ENCODE peak calls at places on chromosome 12, in five cellular contexts. L, C, S, D and B are unnamed samples.

GRCh38 chr12:123532808-123533649 is 490 bp downstream of the RILPL1 start:
- DNase-seq in D (peak), L (peak), C (peak), S (peak), B (no peak)

GRCh38 chr12:95574799-95575452 is 23.6 kb upstream of the USP44 start:
- DNase-seq in L (no peak), C (no peak), D (no peak), S (no peak), B (no peak)

GRCh38 chr12:19190292-19191031 is 60.9 kb downstream of the PLEKHA5 start:
- DNase-seq in C (no peak), D (no peak), S (no peak), L (no peak), B (no peak)

GRCh38 chr12:90268574-90268973 is 559.9 kb upstream of the ATP2B1 start:
- DNase-seq in L (no peak), D (no peak), C (no peak), S (no peak), B (no peak)

GRCh38 chr12:57724003-57724935 is 14.3 kb downstream of the AGAP2 start:
- DNase-seq in S (no peak), L (no peak), D (no peak), C (no peak), B (no peak)

GRCh38 chr12:91272456-91273063 is 89.9 kb upstream of the DCN start:
- DNase-seq in C (peak), L (peak), S (no peak), D (peak), B (no peak)

GRCh38 chr12:29216797-29217583 is 67.9 kb downstream of the FAR2 start:
- DNase-seq in S (no peak), C (no peak), L (no peak), D (no peak), B (no peak)

GRCh38 chr12:121806556-121807308 is 2.9 kb downstream of the SETD1B start:
- DNase-seq in S (no peak), C (no peak), L (peak), D (no peak), B (no peak)

GRCh38 chr12:14946856-14947255 is 8.5 kb upstream of the ERP27 start:
- DNase-seq in C (no peak), S (no peak), L (no peak), D (no peak), B (no peak)

GRCh38 chr12:6957741-6958608 is 6.8 kb downstream of the PTPN6 start:
- DNase-seq in L (no peak), S (no peak), C (no peak), D (no peak), B (no peak)

GRCh38 chr12:88566430-88566829 is 13.8 kb downstream of the KITLG start:
- DNase-seq in C (no peak), S (no peak), D (peak), L (no peak), B (no peak)

GRCh38 chr12:23204933-23205778 is 580.2 kb downstream of the ETNK1 start:
- DNase-seq in C (no peak), S (peak), L (no peak), D (no peak), B (no peak)

GRCh38 chr12:47736877-47737676 is 11.8 kb upstream of the ENDOU start:
- DNase-seq in L (peak), C (peak), D (peak), S (no peak), B (no peak)
- H3K4me3 ChIP-seq in L (peak), C (no peak), D (no peak), S (no peak), B (no peak)

DNA sequence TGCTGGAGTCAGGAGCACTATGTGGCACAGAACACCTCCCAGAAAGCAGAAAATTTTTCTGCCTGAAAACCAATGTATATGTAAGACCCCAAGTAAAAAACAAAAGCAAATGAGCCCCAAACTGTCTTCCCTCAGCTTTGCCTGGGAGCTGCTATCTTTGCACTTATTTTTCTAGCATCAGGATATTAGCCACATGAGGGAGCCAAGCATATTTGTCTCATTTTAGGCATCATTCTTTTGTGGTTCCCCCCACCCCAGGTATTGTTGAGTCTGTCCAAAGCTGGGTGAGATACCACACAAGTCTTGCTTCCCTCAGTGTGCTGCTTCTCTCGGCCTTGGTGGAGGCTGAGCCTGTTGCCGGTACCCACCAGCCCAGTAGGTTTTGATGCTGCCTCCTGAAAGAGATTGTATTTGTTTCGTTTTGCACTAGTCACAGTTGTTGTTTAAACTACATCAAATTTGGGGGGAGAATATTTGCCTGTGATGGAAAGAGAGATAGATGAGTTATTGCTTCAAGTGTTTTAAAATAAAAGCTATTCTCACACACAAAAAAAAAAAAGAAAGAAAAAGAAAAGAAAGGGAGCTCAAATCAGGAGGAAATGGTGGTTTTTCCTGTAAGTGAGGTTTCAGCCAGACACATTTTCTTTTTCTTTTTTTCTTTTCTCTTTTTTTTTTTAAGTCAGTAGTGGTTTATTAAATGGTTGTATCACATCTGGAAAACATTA is 58.3 kb downstream of the SLC4A8 start:
- DNase-seq in L (no peak), S (no peak), C (no peak), D (no peak), B (no peak)
- TF ChIP-seq CTCF in L (no peak), S (no peak), C (no peak), D (no peak), B (no peak)

DNA sequence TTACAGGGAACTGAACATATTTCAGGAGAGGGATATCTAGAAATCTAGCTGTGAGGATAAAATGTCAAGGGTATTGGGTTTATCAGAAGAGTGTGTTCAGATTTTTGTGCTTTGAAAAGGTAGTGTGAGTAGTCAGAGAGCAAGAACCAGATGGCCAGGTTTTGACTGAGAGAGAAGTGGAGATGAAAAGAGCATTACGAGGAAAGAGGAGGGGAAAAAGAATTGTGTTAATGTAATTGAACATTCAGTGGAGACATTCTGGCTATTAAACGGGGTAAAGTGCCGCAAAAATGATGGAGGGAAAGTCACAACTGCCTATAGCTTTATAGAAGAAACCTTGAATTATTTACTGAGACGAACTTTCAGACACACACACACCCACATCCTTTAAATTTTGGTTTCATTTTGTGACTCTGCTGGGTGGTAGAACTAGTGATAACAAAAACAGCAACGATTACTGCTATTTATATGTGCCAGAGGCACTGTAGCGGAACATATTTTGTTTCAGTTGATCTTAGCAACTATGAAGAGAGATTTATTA is 213.6 kb downstream of the ERC1 start:
- DNase-seq in S (peak), L (no peak), C (no peak), D (no peak), B (no peak)
- H3K4me3 ChIP-seq in S (peak), L (peak), C (no peak), D (no peak), B (no peak)

GRCh38 chr12:101783838-101784237 is 44.6 kb upstream of the SYCP3 start:
- DNase-seq in D (no peak), S (no peak), L (no peak), C (no peak), B (no peak)
- TF ChIP-seq CTCF in D (no peak), S (no peak), L (no peak), C (no peak), B (no peak)

DNA sequence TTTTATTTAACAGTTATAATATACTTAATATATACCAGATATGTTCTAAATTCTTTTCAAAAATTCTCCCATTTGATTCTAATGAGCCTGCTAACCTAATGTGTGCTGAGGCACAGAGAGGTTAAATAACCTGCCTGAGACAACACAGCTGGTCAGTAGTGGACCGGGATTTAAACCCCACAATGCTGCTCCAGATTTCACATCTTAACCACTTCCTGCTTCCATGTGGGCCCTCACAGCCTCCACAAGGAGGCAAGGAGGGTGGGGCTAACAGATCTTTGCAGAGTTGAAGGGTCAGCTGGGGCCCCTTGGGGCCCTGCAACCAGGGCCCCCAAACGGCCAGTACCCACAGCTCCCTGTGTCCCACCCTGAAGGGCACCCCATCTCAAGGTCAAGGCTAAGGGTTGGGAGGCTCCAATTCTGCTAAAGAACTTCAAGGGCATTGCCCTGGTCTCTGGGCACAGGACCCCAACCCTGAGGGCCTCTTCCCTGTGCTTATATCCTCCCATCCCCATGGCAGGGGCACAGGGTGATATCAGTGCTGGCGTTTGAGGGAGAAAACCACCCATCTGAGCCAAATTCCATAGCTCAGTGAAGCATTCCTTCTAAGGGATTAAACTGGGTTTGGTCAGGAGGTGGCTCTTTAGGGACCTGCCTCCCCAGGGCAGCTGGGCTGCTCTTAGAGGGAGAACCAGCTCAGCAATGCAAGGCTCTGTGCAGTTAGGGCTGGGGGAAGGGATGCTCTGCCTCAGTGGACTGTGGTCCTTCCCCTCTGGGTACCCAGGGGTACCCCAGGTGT is 2.2 kb downstream of the KRT80 start:
- DNase-seq in C (no peak), L (no peak), S (no peak), D (no peak), B (no peak)
- H3K4me3 ChIP-seq in C (no peak), L (no peak), S (no peak), D (no peak), B (no peak)